ENCODE peak calls at places on chromosomes 4 and X, in five cellular contexts. J is Calu3; U is RWPE1; V is CD8-positive, alpha-beta T cell; C is activated B cell treated with CpG ODN at 0.5 μM for 24 hours. P is an unnamed sample.

GRCh38 chrX:71144651-71145050 is at the start of gene NLGN3:
- DNase-seq in J (no peak), U (no peak), V (no peak), C (no peak), P (no peak)

GRCh38 chr4:40254961-40255721 is 58.3 kb downstream of the RHOH start:
- DNase-seq in J (no peak), U (peak), V (no peak), C (no peak), P (no peak)

GRCh38 chr4:176001171-176002006 is 64.3 kb upstream of the WDR17 start:
- DNase-seq in J (peak), U (peak), V (no peak), C (no peak), P (no peak)

GRCh38 chrX:47361538-47362511 is 8.6 kb upstream of the ZNF157 start:
- DNase-seq in J (peak), U (peak), V (peak), C (peak), P (peak)

GRCh38 chr4:23875317-23875716 is 14.5 kb downstream of the PPARGC1A start:
- DNase-seq in J (no peak), U (no peak), V (no peak), C (no peak), P (no peak)

GRCh38 chrX:134634691-134635090 is 23.6 kb downstream of the PLAC1 start:
- DNase-seq in J (no peak), U (no peak), V (no peak), C (no peak), P (no peak)

GRCh38 chrX:136652822-136653723 is 5.1 kb downstream of the CD40LG start:
- DNase-seq in J (no peak), U (no peak), V (no peak), C (no peak), P (no peak)

GRCh38 chr4:77220841-77221613 is 64.0 kb downstream of the CCNG2 start:
- DNase-seq in J (no peak), U (peak), V (no peak), C (no peak), P (no peak)

GRCh38 chr4:21819086-21819485 is 129.5 kb downstream of the KCNIP4 start:
- DNase-seq in J (no peak), U (no peak), V (no peak), C (no peak), P (no peak)

GRCh38 chr4:6050551-6050950 is 32.3 kb upstream of the C4orf50 start:
- DNase-seq in J (no peak), U (no peak), V (no peak), C (no peak), P (no peak)

GRCh38 chr4:3747582-3747906 is 18.6 kb upstream of the ADRA2C start:
- DNase-seq in J (no peak), U (no peak), V (no peak), C (no peak), P (no peak)

GRCh38 chr4:139655116-139655515 is 10.5 kb upstream of the MGST2 start:
- DNase-seq in J (no peak), U (no peak), V (no peak), C (no peak), P (no peak)

GRCh38 chr4:10889819-10890218 is 205.3 kb upstream of the CLNK start:
- DNase-seq in J (no peak), U (no peak), V (no peak), C (no peak), P (no peak)

GRCh38 chr4:10897076-10897475 is 212.5 kb upstream of the CLNK start:
- DNase-seq in J (no peak), U (no peak), V (no peak), C (no peak), P (no peak)

GRCh38 chr4:10891866-10892265 is 207.3 kb upstream of the CLNK start:
- DNase-seq in J (no peak), U (no peak), V (no peak), C (no peak), P (no peak)

GRCh38 chr4:10898072-10898471 is 213.5 kb upstream of the CLNK start:
- DNase-seq in J (no peak), U (no peak), V (no peak), C (no peak), P (no peak)

DNA sequence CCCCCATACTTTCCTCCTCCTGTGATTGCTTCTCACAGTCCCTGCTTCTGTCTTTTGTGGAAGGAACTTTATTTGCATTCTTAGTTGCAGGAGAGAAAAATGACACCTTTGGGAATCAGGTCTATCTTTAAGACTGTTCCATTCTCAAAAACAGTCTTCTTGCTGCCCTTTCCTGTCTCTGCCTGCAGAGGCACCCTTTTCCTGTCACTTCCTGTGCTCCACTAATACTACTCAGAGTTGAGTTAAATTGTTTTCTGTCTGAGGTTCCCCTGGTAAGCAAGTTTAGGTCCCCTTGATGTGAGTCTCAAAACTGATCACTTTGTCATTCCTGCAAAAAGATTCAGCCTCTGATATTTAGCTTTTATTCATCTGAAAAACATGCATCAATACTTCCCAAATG is 208.8 kb upstream of the CLNK start:
- DNase-seq in J (peak), U (no peak), V (no peak), C (no peak), P (no peak)
- TF ChIP-seq CTCF in J (no peak), U (no peak), V (no peak), C (no peak), P (peak)

GRCh38 chr4:89836897-89837384 is at the start of gene SNCA:
- DNase-seq in J (peak), U (peak), V (no peak), C (no peak), P (peak)
- TF ChIP-seq CTCF in J (no peak), U (no peak), V (no peak), C (no peak), P (no peak)

GRCh38 chrX:48761674-48762471 is at the start of gene GLOD5:
- DNase-seq in J (peak), U (peak), V (no peak), C (no peak), P (no peak)
- TF ChIP-seq CTCF in J (peak), U (peak), V (no peak), C (no peak), P (no peak)

DNA sequence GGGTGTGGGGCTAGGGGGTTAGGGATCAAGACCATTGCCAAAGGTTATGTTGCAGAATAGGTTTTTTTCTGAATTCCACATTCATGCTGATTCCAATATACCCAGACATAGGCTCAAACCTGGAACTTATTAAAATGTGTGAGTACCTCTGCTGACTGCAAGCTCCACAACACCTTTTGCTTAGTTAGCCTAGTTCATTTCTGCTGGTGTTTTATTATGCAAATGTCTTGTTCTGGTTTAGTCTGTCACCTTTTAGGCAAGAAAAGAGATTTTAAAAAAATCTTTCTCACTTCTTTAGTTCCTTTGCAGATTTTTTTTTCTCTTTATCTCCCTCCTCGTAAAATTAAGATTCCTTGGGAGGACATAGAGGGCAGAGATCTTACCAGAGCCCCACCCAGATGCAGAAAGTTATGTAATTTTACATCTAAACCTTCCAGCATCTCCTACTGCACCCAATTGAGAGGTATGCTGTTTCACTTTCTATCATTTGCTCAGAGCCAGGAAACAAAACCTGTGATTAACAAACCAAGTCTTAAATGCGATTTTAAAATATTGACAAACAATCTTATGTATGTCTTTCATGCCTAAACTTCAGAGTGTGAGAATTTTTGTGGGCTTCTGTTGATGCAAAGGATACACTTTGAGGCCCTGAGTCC is 190.7 kb upstream of the CLNK start:
- DNase-seq in J (no peak), U (no peak), V (no peak), C (no peak), P (no peak)
- TF ChIP-seq CTCF in J (no peak), U (no peak), V (no peak), C (no peak), P (no peak)

GRCh38 chrX:149513713-149514427 is 8.8 kb upstream of the IDS start:
- DNase-seq in J (no peak), U (no peak), V (no peak), C (no peak), P (no peak)

GRCh38 chrX:149512225-149512885 is 7.2 kb upstream of the IDS start:
- DNase-seq in J (peak), U (no peak), V (no peak), C (no peak), P (peak)

GRCh38 chrX:149511081-149511480 is 6.0 kb upstream of the IDS start:
- DNase-seq in J (peak), U (peak), V (no peak), C (no peak), P (no peak)

GRCh38 chrX:149508467-149508866 is 3.4 kb upstream of the IDS start:
- DNase-seq in J (no peak), U (no peak), V (no peak), C (no peak), P (no peak)

DNA sequence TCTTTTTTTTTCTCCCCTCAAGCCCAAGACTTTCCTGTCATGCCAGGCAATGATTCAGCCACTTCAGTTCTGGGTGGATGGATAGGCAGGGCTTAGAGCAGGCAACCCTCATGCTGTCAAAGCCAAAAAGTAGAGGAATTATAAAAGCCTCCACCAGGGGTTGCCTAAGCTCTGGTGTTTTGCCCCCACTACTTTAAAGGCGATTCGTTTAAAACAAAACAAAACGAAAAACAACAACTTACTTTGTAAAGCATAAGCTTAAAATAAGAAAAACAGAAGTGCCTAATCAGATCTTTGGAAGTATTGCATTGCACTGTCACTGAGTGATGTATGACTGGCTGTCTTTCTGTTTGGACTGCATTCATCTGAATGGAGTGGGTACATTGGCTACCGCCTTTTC is 5.3 kb upstream of the IDS start:
- DNase-seq in J (no peak), U (no peak), V (no peak), C (no peak), P (no peak)
- TF ChIP-seq CTCF in J (no peak), U (no peak), V (no peak), C (no peak), P (peak)

GRCh38 chr4:78459327-78459726 is 92.2 kb upstream of the ANXA3 start:
- DNase-seq in J (no peak), U (no peak), V (no peak), C (no peak), P (no peak)

GRCh38 chr4:78457751-78458150 is 93.8 kb upstream of the ANXA3 start:
- DNase-seq in J (no peak), U (no peak), V (no peak), C (no peak), P (no peak)

GRCh38 chr4:78464265-78464664 is 87.3 kb upstream of the ANXA3 start:
- DNase-seq in J (no peak), U (no peak), V (no peak), C (no peak), P (no peak)

GRCh38 chr4:78460368-78460767 is 91.2 kb upstream of the ANXA3 start:
- DNase-seq in J (no peak), U (no peak), V (no peak), C (no peak), P (no peak)
- TF ChIP-seq CTCF in J (no peak), U (no peak), V (no peak), C (no peak), P (no peak)

P was measured in CD14-positive monocyte.